ENCODE peak calls at places on chromosomes 13 and 19, in four cellular contexts. One of them, this sample, is unnamed.
A peak's percentile ranks its signal among the peaks of the same experiment; 100 is the strongest.

GRCh38 chr19:53010494-53010893 is 3.2 kb upstream of the ERVV-1 start:
- DNase-seq in vagina: no peak
- DNase-seq in testis: no peak
- DNase-seq in transverse colon: no peak
- DNase-seq in this sample: no peak

GRCh38 chr13:47826481-47826880 is 174.6 kb downstream of the SUCLA2 start:
- DNase-seq in vagina: no peak
- DNase-seq in testis: no peak
- DNase-seq in transverse colon: no peak
- DNase-seq in this sample: no peak

GRCh38 chr19:16118489-16119033 is 6.9 kb downstream of the RAB8A start:
- DNase-seq in vagina: no peak
- DNase-seq in testis: no peak
- DNase-seq in transverse colon: peak; percentile 76
- DNase-seq in this sample: no peak

GRCh38 chr13:71721117-71721516 is 145.9 kb downstream of the DACH1 start:
- DNase-seq in vagina: no peak
- DNase-seq in testis: no peak
- DNase-seq in transverse colon: no peak
- DNase-seq in this sample: no peak

GRCh38 chr13:30785146-30785845 is 50.0 kb downstream of the ALOX5AP start:
- DNase-seq in vagina: no peak
- DNase-seq in testis: no peak
- DNase-seq in transverse colon: no peak
- DNase-seq in this sample: no peak

GRCh38 chr19:2039959-2040646 is 10.9 kb downstream of the MKNK2 start:
- DNase-seq in vagina: no peak
- DNase-seq in testis: no peak
- DNase-seq in transverse colon: no peak
- DNase-seq in this sample: peak; percentile 33

GRCh38 chr19:35151273-35152065 is 3.1 kb upstream of the FXYD5 start:
- DNase-seq in vagina: no peak
- DNase-seq in testis: no peak
- DNase-seq in transverse colon: no peak
- DNase-seq in this sample: no peak

GRCh38 chr19:40217027-40217810 is 965 bp downstream of the TTC9B start:
- DNase-seq in vagina: no peak
- DNase-seq in testis: peak; percentile 52
- DNase-seq in transverse colon: peak; percentile 71
- DNase-seq in this sample: no peak

GRCh38 chr13:73870970-73871935 is 263.0 kb downstream of the KLF12 start:
- DNase-seq in vagina: no peak
- DNase-seq in testis: peak; percentile 41
- DNase-seq in transverse colon: no peak
- DNase-seq in this sample: peak; percentile 49

GRCh38 chr19:19261350-19262189 is 11.5 kb downstream of the TM6SF2 start:
- DNase-seq in vagina: no peak
- DNase-seq in testis: no peak
- DNase-seq in transverse colon: no peak
- DNase-seq in this sample: no peak

GRCh38 chr19:11092181-11092538 is 2.9 kb downstream of the LDLR start:
- DNase-seq in vagina: no peak
- DNase-seq in testis: no peak
- DNase-seq in transverse colon: no peak
- DNase-seq in this sample: no peak

GRCh38 chr19:29587518-29587986 is 18.5 kb upstream of the POP4 start:
- DNase-seq in vagina: no peak
- DNase-seq in testis: no peak
- DNase-seq in transverse colon: peak; percentile 19
- DNase-seq in this sample: no peak

GRCh38 chr13:106530209-106530906 is 5.1 kb downstream of the EFNB2 start:
- DNase-seq in vagina: no peak
- DNase-seq in testis: no peak
- DNase-seq in transverse colon: peak; percentile 43
- DNase-seq in this sample: no peak
- H3K27ac ChIP-seq in vagina: no peak overlapping the region
- H3K27ac ChIP-seq in testis: no peak overlapping the region
- H3K27ac ChIP-seq in transverse colon: peak overlapping the region; percentile 91
- H3K27ac ChIP-seq in this sample: peak overlapping the region; percentile 39

GRCh38 chr19:6983448-6983847 is 37.8 kb downstream of the MBD3L2B start:
- DNase-seq in vagina: no peak
- DNase-seq in testis: no peak
- DNase-seq in transverse colon: no peak
- DNase-seq in this sample: no peak

GRCh38 chr19:6976197-6976596 is 45.0 kb downstream of the MBD3L2B start:
- DNase-seq in vagina: no peak
- DNase-seq in testis: no peak
- DNase-seq in transverse colon: no peak
- DNase-seq in this sample: no peak

GRCh38 chr19:6979341-6979740 is 41.9 kb downstream of the MBD3L2B start:
- DNase-seq in vagina: no peak
- DNase-seq in testis: no peak
- DNase-seq in transverse colon: no peak
- DNase-seq in this sample: no peak
- H3K27me3 ChIP-seq in vagina: no peaks in the 10 kb centered on the region
- H3K27me3 ChIP-seq in testis: no peaks in the 10 kb centered on the region
- H3K27me3 ChIP-seq in transverse colon: no peaks in the 10 kb centered on the region
- H3K27me3 ChIP-seq in this sample: no peaks in the 10 kb centered on the region

GRCh38 chr19:547117-547516 is 3.3 kb downstream of the GZMM start:
- DNase-seq in vagina: no peak
- DNase-seq in testis: no peak
- DNase-seq in transverse colon: no peak
- DNase-seq in this sample: no peak

GRCh38 chr19:540867-541637 is 2.8 kb upstream of the GZMM start:
- DNase-seq in vagina: no peak
- DNase-seq in testis: no peak
- DNase-seq in transverse colon: no peak
- DNase-seq in this sample: no peak

GRCh38 chr19:541699-542098 is 2.2 kb upstream of the GZMM start:
- DNase-seq in vagina: no peak
- DNase-seq in testis: no peak
- DNase-seq in transverse colon: no peak
- DNase-seq in this sample: no peak

GRCh38 chr19:542173-542866 is 1.5 kb upstream of the GZMM start:
- DNase-seq in vagina: no peak
- DNase-seq in testis: no peak
- DNase-seq in transverse colon: peak; percentile 6
- DNase-seq in this sample: no peak

DNA sequence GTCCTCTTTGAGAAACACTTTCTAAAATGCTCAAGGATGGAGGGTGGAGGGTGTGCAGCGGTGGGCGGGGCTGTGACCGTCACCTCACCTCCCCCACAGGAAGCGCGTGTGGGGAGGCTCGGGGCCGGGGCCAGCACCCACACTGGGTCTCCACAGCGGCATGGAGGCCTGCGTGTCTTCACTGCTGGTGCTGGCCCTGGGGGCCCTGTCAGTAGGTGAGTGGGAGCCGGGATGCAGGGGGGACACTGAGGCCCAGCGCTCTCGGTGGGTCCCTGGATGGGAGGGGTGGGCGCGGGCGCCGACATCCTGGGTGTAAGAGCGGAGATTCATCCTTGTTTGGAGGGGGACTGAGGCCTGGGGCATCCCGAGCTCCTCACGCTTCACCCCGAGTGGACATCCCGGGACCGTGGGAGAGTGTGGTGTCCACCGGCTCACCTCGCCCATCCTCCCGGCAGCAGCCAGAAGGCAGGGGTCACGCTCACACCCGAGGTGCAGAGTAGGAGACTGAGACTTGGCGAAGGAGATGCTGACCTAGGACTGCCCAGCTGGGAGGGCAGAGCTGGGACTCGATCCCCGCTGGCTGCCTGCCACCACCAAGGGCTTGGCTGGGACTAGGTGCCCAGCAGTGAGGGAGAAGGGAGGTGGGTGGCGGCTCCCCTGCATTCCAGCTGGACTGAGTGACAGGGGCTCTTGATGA is at the start of gene GZMM:
- DNase-seq in vagina: no peak
- DNase-seq in testis: no peak
- DNase-seq in transverse colon: peak; percentile 32
- DNase-seq in this sample: no peak
- TF ChIP-seq POLR2A in vagina: no peak
- TF ChIP-seq POLR2A in testis: no peak
- TF ChIP-seq POLR2A in transverse colon: no peak
- TF ChIP-seq POLR2A in this sample: no peak

GRCh38 chr19:5065717-5066116 is 96.8 kb downstream of the KDM4B start:
- DNase-seq in vagina: no peak
- DNase-seq in testis: no peak
- DNase-seq in transverse colon: no peak
- DNase-seq in this sample: no peak
- H3K27ac ChIP-seq in vagina: no peak overlapping the region
- H3K27ac ChIP-seq in testis: no peak overlapping the region
- H3K27ac ChIP-seq in transverse colon: no peak overlapping the region
- H3K27ac ChIP-seq in this sample: no peak overlapping the region

This sample was measured in heart left ventricle.